ENCODE peak calls at places on chromosomes 3 and 15, in seven cellular contexts. Z is GM20000, A is amniotic epithelial cell, J is GOT3, U is A172, M is WTC11, D is A673. Q is an unnamed sample.

GRCh38 chr3:15629860-15630597 is 28.5 kb downstream of the BTD start:
- DNase-seq in Z (peak; percentile 72), A (peak; percentile 86), J (no peak), U (peak; percentile 93), M (peak; percentile 44), D (peak; percentile 87), Q (peak; percentile 79)

GRCh38 chr3:160801386-160802118 is 45.5 kb downstream of the PPM1L start:
- DNase-seq in Z (peak; percentile 34), A (peak; percentile 80), J (peak; percentile 20), U (no peak), M (no peak), D (no peak), Q (peak; percentile 27)

GRCh38 chr15:34436956-34437442 is 609 bp downstream of the GOLGA8A start:
- DNase-seq in Z (peak; percentile 78), A (peak; percentile 12), J (no peak), U (no peak), M (peak; percentile 36), D (peak; percentile 56), Q (no peak)

GRCh38 chr3:194787072-194787471 is 101.4 kb downstream of the FAM43A start:
- DNase-seq in Z (no peak), A (no peak), J (no peak), U (no peak), M (no peak), D (no peak), Q (no peak)

GRCh38 chr15:75153084-75153483 is 48.6 kb upstream of the C15orf39 start:
- DNase-seq in Z (peak; percentile 56), A (peak; percentile 63), J (no peak), U (peak; percentile 64), M (no peak), D (peak; percentile 48), Q (peak; percentile 73)

GRCh38 chr3:176595307-176595706 is 602.0 kb downstream of the TBL1XR1 start:
- DNase-seq in Z (no peak), A (peak; percentile 7), J (no peak), U (no peak), M (no peak), D (peak; percentile 41), Q (no peak)

GRCh38 chr3:171283248-171284222 is 176.7 kb downstream of the TNIK start:
- DNase-seq in Z (no peak), A (no peak), J (no peak), U (no peak), M (no peak), D (no peak), Q (no peak)

GRCh38 chr15:43086551-43086950 is 19.3 kb downstream of the UBR1 start:
- DNase-seq in Z (peak; percentile 35), A (no peak), J (no peak), U (no peak), M (no peak), D (no peak), Q (no peak)

GRCh38 chr15:83206387-83206970 is 1.1 kb downstream of the HDGFL3 start:
- DNase-seq in Z (peak; percentile 38), A (peak; percentile 25), J (no peak), U (peak; percentile 9), M (no peak), D (peak; percentile 17), Q (no peak)

GRCh38 chr3:128488636-128488994 is 4.4 kb downstream of the GATA2 start:
- DNase-seq in Z (no peak), A (no peak), J (no peak), U (no peak), M (no peak), D (peak; percentile 50), Q (no peak)

GRCh38 chr3:185199671-185200070 is 46.8 kb upstream of the C3orf70 start:
- DNase-seq in Z (no peak), A (no peak), J (no peak), U (no peak), M (no peak), D (no peak), Q (no peak)

GRCh38 chr3:141708367-141708766 is 29.7 kb upstream of the RNF7 start:
- DNase-seq in Z (no peak), A (no peak), J (no peak), U (peak; percentile 8), M (no peak), D (no peak), Q (no peak)

GRCh38 chr3:57043518-57043917 is 16.9 kb upstream of the SPATA12 start:
- DNase-seq in Z (no peak), A (no peak), J (no peak), U (no peak), M (no peak), D (no peak), Q (no peak)

GRCh38 chr15:91135201-91136130 is 35.4 kb downstream of the SV2B start:
- DNase-seq in Z (peak; percentile 59), A (no peak), J (no peak), U (no peak), M (no peak), D (no peak), Q (peak; percentile 25)